ENCODE peak calls at places on chromosomes 2 and 18, in nine cellular contexts. R is tibial artery, C is erythroblast, W is NCI-H774, K is hippocampal formation, I is uterus, M is omental fat pad, D is NCI-H1436, J is GM23248. S is an unnamed sample.

GRCh38 chr18:32360682-32361345 is 109.9 kb downstream of the GAREM1 start:
- DNase-seq in W (no peak), M (no peak), R (no peak), K (no peak), J (no peak), I (no peak), C (no peak), D (no peak), S (no peak)

GRCh38 chr2:7077660-7078278 is 160.6 kb downstream of the RNF144A start:
- DNase-seq in K (no peak), M (no peak), I (no peak), W (no peak), C (no peak), D (no peak), J (peak), R (no peak), S (no peak)

GRCh38 chr2:122182631-122183030 is 427.2 kb downstream of the TSN start:
- DNase-seq in R (no peak), C (no peak), M (no peak), W (no peak), K (no peak), D (no peak), J (no peak), I (no peak), S (no peak)

GRCh38 chr2:239745790-239746308 is 279.3 kb downstream of the NDUFA10 start:
- DNase-seq in R (no peak), I (no peak), M (no peak), C (no peak), W (no peak), D (no peak), K (no peak), J (no peak), S (no peak)

GRCh38 chr18:70046796-70047195 is 99.1 kb upstream of the CD226 start:
- DNase-seq in K (no peak), I (no peak), D (no peak), R (no peak), J (peak), W (no peak), C (no peak), M (no peak), S (no peak)

GRCh38 chr2:120737802-120738516 is 2.3 kb downstream of the GLI2 start:
- DNase-seq in K (no peak), C (no peak), D (no peak), R (peak), J (no peak), I (no peak), M (no peak), W (no peak), S (no peak)

GRCh38 chr2:9918275-9918674 is 33.2 kb upstream of the GRHL1 start:
- DNase-seq in R (no peak), K (no peak), D (no peak), J (peak), C (no peak), I (no peak), M (no peak), W (no peak), S (no peak)

GRCh38 chr18:49368161-49368875 is 92.1 kb downstream of the DYM start:
- DNase-seq in I (no peak), J (no peak), W (peak), M (no peak), D (no peak), K (no peak), C (no peak), R (no peak), S (no peak)

S was measured in sciatic nerve.